ENCODE peak calls at places on chromosomes 5 and 9, in five cellular contexts. One of them, this sample, is unnamed.
A peak's percentile ranks its signal among the peaks of the same experiment; 100 is the strongest.

GRCh38 chr5:126003309-126003708 is 419.9 kb upstream of the GRAMD2B start:
- DNase-seq in left ventricle myocardium inferior: peak; percentile 50
- DNase-seq in stomach: peak; percentile 64
- DNase-seq in adrenal gland: peak; percentile 12
- DNase-seq in cardiac muscle cell: no peak
- DNase-seq in this sample: no peak

GRCh38 chr9:36847781-36848673 is 186.0 kb downstream of the PAX5 start:
- DNase-seq in left ventricle myocardium inferior: no peak
- DNase-seq in stomach: no peak
- DNase-seq in adrenal gland: no peak
- DNase-seq in cardiac muscle cell: no peak
- DNase-seq in this sample: no peak

GRCh38 chr9:108001219-108001618 is 511.6 kb upstream of the KLF4 start:
- DNase-seq in left ventricle myocardium inferior: no peak
- DNase-seq in stomach: no peak
- DNase-seq in adrenal gland: no peak
- DNase-seq in cardiac muscle cell: no peak
- DNase-seq in this sample: no peak

GRCh38 chr9:25562101-25562500 is 116.1 kb downstream of the TUSC1 start:
- DNase-seq in left ventricle myocardium inferior: no peak
- DNase-seq in stomach: no peak
- DNase-seq in adrenal gland: no peak
- DNase-seq in cardiac muscle cell: no peak
- DNase-seq in this sample: no peak

GRCh38 chr9:123085916-123086315 is 52.4 kb downstream of the GPR21 start:
- DNase-seq in left ventricle myocardium inferior: no peak
- DNase-seq in stomach: no peak
- DNase-seq in adrenal gland: no peak
- DNase-seq in cardiac muscle cell: no peak
- DNase-seq in this sample: no peak

GRCh38 chr5:82354543-82354942 is 76.4 kb upstream of the RPS23 start:
- DNase-seq in left ventricle myocardium inferior: no peak
- DNase-seq in stomach: no peak
- DNase-seq in adrenal gland: no peak
- DNase-seq in cardiac muscle cell: no peak
- DNase-seq in this sample: no peak

GRCh38 chr5:133990396-133990795 is 14.4 kb downstream of the VDAC1 start:
- DNase-seq in left ventricle myocardium inferior: no peak
- DNase-seq in stomach: peak; percentile 65
- DNase-seq in adrenal gland: no peak
- DNase-seq in cardiac muscle cell: no peak
- DNase-seq in this sample: no peak

GRCh38 chr9:97895695-97896332 is 26.5 kb downstream of the TRMO start:
- DNase-seq in left ventricle myocardium inferior: no peak
- DNase-seq in stomach: no peak
- DNase-seq in adrenal gland: no peak
- DNase-seq in cardiac muscle cell: no peak
- DNase-seq in this sample: no peak

GRCh38 chr5:149174847-149175234 is 33.5 kb downstream of the ABLIM3 start:
- DNase-seq in left ventricle myocardium inferior: no peak
- DNase-seq in stomach: no peak
- DNase-seq in adrenal gland: no peak
- DNase-seq in cardiac muscle cell: no peak
- DNase-seq in this sample: no peak

GRCh38 chr5:32098291-32098690 is 75.8 kb downstream of the GOLPH3 start:
- DNase-seq in left ventricle myocardium inferior: no peak
- DNase-seq in stomach: peak; percentile 20
- DNase-seq in adrenal gland: peak; percentile 33
- DNase-seq in cardiac muscle cell: peak; percentile 33
- DNase-seq in this sample: no peak

GRCh38 chr5:57687641-57688040 is 205.0 kb upstream of the ACTBL2 start:
- DNase-seq in left ventricle myocardium inferior: no peak
- DNase-seq in stomach: no peak
- DNase-seq in adrenal gland: no peak
- DNase-seq in cardiac muscle cell: no peak
- DNase-seq in this sample: no peak

GRCh38 chr9:131475111-131475955 is 27.4 kb upstream of the POMT1 start:
- DNase-seq in left ventricle myocardium inferior: no peak
- DNase-seq in stomach: no peak
- DNase-seq in adrenal gland: no peak
- DNase-seq in cardiac muscle cell: no peak
- DNase-seq in this sample: no peak

GRCh38 chr5:68114641-68115040 is 100.9 kb upstream of the PIK3R1 start:
- DNase-seq in left ventricle myocardium inferior: no peak
- DNase-seq in stomach: no peak
- DNase-seq in adrenal gland: no peak
- DNase-seq in cardiac muscle cell: no peak
- DNase-seq in this sample: no peak

GRCh38 chr5:36870399-36871040 is 6.0 kb upstream of the NIPBL start:
- DNase-seq in left ventricle myocardium inferior: no peak
- DNase-seq in stomach: no peak
- DNase-seq in adrenal gland: no peak
- DNase-seq in cardiac muscle cell: peak; percentile 78
- DNase-seq in this sample: peak; percentile 69

GRCh38 chr5:50751064-50751657 is 84.7 kb downstream of the PARP8 start:
- DNase-seq in left ventricle myocardium inferior: no peak
- DNase-seq in stomach: no peak
- DNase-seq in adrenal gland: no peak
- DNase-seq in cardiac muscle cell: peak; percentile 72
- DNase-seq in this sample: peak; percentile 69

GRCh38 chr9:98010450-98010849 is 27.3 kb downstream of the ANP32B start:
- DNase-seq in left ventricle myocardium inferior: no peak
- DNase-seq in stomach: no peak
- DNase-seq in adrenal gland: no peak
- DNase-seq in cardiac muscle cell: no peak
- DNase-seq in this sample: no peak

GRCh38 chr5:179836225-179837019 is 15.7 kb downstream of the SQSTM1 start:
- DNase-seq in left ventricle myocardium inferior: no peak
- DNase-seq in stomach: no peak
- DNase-seq in adrenal gland: peak; percentile 75
- DNase-seq in cardiac muscle cell: no peak
- DNase-seq in this sample: peak; percentile 64

GRCh38 chr5:87411586-87412416 is 929 bp downstream of the CCNH start:
- DNase-seq in left ventricle myocardium inferior: no peak
- DNase-seq in stomach: peak; percentile 26
- DNase-seq in adrenal gland: peak; percentile 43
- DNase-seq in cardiac muscle cell: no peak
- DNase-seq in this sample: peak; percentile 53

GRCh38 chr9:16828335-16829281 is 41.9 kb downstream of the BNC2 start:
- DNase-seq in left ventricle myocardium inferior: peak; percentile 49
- DNase-seq in stomach: no peak
- DNase-seq in adrenal gland: peak; percentile 7
- DNase-seq in cardiac muscle cell: peak; percentile 59
- DNase-seq in this sample: no peak

GRCh38 chr9:85909390-85909789 is 31.6 kb upstream of the NAA35 start:
- DNase-seq in left ventricle myocardium inferior: no peak
- DNase-seq in stomach: no peak
- DNase-seq in adrenal gland: no peak
- DNase-seq in cardiac muscle cell: no peak
- DNase-seq in this sample: no peak

GRCh38 chr5:57066921-57067914 is 106.6 kb upstream of the GPBP1 start:
- DNase-seq in left ventricle myocardium inferior: no peak
- DNase-seq in stomach: no peak
- DNase-seq in adrenal gland: no peak
- DNase-seq in cardiac muscle cell: no peak
- DNase-seq in this sample: no peak

GRCh38 chr5:157748740-157749461 is 5.4 kb downstream of the LSM11 start:
- DNase-seq in left ventricle myocardium inferior: no peak
- DNase-seq in stomach: no peak
- DNase-seq in adrenal gland: peak; percentile 74
- DNase-seq in cardiac muscle cell: no peak
- DNase-seq in this sample: no peak

GRCh38 chr5:152501294-152501693 is 96.2 kb upstream of the NMUR2 start:
- DNase-seq in left ventricle myocardium inferior: no peak
- DNase-seq in stomach: no peak
- DNase-seq in adrenal gland: no peak
- DNase-seq in cardiac muscle cell: no peak
- DNase-seq in this sample: no peak

DNA sequence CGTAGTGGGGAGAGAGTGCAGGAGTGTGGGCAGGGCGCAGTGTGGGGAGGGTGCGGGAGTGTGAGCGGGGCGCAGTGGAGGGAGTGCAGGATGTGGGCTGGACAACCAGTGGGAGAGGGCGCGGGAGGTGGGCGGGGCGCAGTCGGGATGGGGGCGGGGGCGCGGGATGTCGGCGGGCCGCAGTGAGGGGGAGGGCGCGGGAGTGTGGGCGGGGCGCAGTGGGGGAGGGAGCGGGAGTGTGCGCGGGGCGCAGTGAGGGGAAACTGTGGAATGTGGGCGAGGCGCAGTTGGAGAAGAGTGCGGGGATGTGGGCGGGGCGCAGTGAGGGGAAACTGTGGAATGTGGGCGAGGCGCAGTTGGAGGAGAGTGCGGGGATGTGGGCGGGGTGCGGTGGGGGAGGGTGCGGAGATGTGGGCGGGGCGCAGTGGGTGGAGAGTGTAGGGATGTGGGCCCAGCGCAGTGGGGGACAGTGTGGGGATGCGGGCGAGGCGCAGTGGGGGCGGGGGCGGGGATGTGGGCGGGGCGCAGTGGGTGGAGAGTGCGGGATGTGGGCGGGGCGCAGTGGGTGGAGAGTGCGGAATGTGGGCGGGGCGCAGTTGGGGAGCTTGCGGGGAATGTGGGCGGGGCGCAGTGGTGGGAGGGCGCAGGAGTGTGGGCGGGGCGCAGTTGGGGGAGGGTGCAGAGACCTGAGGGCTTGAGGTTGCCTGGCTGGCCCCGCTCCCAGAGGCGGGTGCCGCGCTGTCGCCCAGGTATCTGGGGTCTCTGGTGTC is at the start of gene NXNL2:
- DNase-seq in left ventricle myocardium inferior: peak; percentile 69
- DNase-seq in stomach: peak; percentile 77
- DNase-seq in adrenal gland: peak; percentile 74
- DNase-seq in cardiac muscle cell: peak; percentile 60
- DNase-seq in this sample: peak; percentile 48
- H3K4me3 ChIP-seq in left ventricle myocardium inferior: peak within 1 kb of the TSS; percentile 60
- H3K4me3 ChIP-seq in stomach: peak within 1 kb of the TSS; percentile 47
- H3K4me3 ChIP-seq in adrenal gland: no peak within 1 kb of the TSS
- H3K4me3 ChIP-seq in cardiac muscle cell: peak within 1 kb of the TSS; percentile 39
- H3K4me3 ChIP-seq in this sample: peak within 1 kb of the TSS; percentile 24

GRCh38 chr9:95021166-95021886 is 294.8 kb downstream of the AOPEP start:
- DNase-seq in left ventricle myocardium inferior: no peak
- DNase-seq in stomach: no peak
- DNase-seq in adrenal gland: no peak
- DNase-seq in cardiac muscle cell: no peak
- DNase-seq in this sample: no peak
- H3K27ac ChIP-seq in left ventricle myocardium inferior: peak overlapping the region; percentile 84
- H3K27ac ChIP-seq in stomach: peak overlapping the region; percentile 1
- H3K27ac ChIP-seq in adrenal gland: peak overlapping the region; percentile 87
- H3K27ac ChIP-seq in cardiac muscle cell: no peak overlapping the region
- H3K27ac ChIP-seq in this sample: no peak overlapping the region

GRCh38 chr9:128251701-128252100 is 24.1 kb downstream of the GOLGA2 start:
- DNase-seq in left ventricle myocardium inferior: no peak
- DNase-seq in stomach: no peak
- DNase-seq in adrenal gland: no peak
- DNase-seq in cardiac muscle cell: no peak
- DNase-seq in this sample: no peak

GRCh38 chr9:128250839-128251558 is 24.8 kb downstream of the GOLGA2 start:
- DNase-seq in left ventricle myocardium inferior: no peak
- DNase-seq in stomach: no peak
- DNase-seq in adrenal gland: no peak
- DNase-seq in cardiac muscle cell: no peak
- DNase-seq in this sample: no peak

GRCh38 chr9:128252317-128253139 is 23.3 kb downstream of the GOLGA2 start:
- DNase-seq in left ventricle myocardium inferior: no peak
- DNase-seq in stomach: no peak
- DNase-seq in adrenal gland: no peak
- DNase-seq in cardiac muscle cell: no peak
- DNase-seq in this sample: no peak

GRCh38 chr9:128249558-128249913 is 26.3 kb downstream of the GOLGA2 start:
- DNase-seq in left ventricle myocardium inferior: no peak
- DNase-seq in stomach: no peak
- DNase-seq in adrenal gland: no peak
- DNase-seq in cardiac muscle cell: no peak
- DNase-seq in this sample: no peak

DNA sequence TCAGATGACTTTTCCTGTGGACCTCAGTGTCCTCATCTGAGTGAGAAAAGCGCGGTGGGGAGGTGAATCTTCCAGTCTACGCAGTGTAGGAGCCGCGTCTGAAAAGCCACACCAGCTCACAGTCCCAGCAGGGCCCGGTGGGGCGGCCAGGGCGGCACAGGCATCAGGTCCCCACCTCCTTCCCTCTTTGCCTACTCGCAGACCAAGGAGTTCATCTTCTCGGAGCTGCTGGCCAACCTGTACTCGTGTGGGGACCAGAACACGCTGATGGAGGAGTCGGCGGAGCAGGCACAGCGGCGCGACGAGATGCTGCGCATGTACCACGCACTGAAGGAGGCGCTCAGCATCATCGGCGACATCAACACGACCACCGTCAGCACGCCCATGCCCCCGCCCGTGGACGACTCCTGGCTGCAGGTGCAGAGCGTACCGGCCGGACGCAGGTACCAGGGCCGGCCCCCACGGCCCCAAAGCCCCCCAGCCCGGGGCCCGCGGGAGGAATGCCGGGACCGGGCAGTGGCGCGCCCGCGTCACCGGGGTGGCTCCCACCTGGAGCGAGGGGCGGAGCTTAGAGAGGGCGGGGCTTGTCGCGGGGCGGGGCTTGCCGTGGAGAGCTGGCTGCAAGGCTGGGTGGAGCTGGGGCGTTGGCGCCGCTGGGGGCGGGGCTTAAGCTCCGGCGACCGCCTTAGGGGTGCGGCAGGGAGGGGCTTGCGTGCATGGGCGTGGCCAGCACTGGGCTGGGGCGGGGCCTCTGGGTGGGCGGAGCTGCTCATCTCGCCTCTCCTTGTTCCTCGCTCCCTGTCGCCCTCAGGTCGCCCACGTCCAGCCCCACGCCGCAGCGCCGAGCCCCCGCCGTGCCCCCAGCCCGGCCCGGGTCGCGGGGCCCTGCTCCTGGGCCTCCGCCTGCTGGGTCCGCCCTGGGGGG is 25.6 kb downstream of the GOLGA2 start:
- DNase-seq in left ventricle myocardium inferior: peak; percentile 75
- DNase-seq in stomach: peak; percentile 99
- DNase-seq in adrenal gland: peak; percentile 90
- DNase-seq in cardiac muscle cell: peak; percentile 89
- DNase-seq in this sample: peak; percentile 97
- H3K4me3 ChIP-seq in left ventricle myocardium inferior: peak overlapping the region; percentile 56
- H3K4me3 ChIP-seq in stomach: peak overlapping the region; percentile 40
- H3K4me3 ChIP-seq in adrenal gland: no peak overlapping the region
- H3K4me3 ChIP-seq in cardiac muscle cell: peak overlapping the region; percentile 34
- H3K4me3 ChIP-seq in this sample: peak overlapping the region; percentile 75

GRCh38 chr5:83563631-83564030 is 92.1 kb downstream of the VCAN start:
- DNase-seq in left ventricle myocardium inferior: no peak
- DNase-seq in stomach: no peak
- DNase-seq in adrenal gland: no peak
- DNase-seq in cardiac muscle cell: no peak
- DNase-seq in this sample: no peak

GRCh38 chr5:83567741-83568530 is 96.4 kb downstream of the VCAN start:
- DNase-seq in left ventricle myocardium inferior: no peak
- DNase-seq in stomach: no peak
- DNase-seq in adrenal gland: no peak
- DNase-seq in cardiac muscle cell: no peak
- DNase-seq in this sample: no peak

GRCh38 chr5:83562207-83562606 is 90.7 kb downstream of the VCAN start:
- DNase-seq in left ventricle myocardium inferior: no peak
- DNase-seq in stomach: no peak
- DNase-seq in adrenal gland: no peak
- DNase-seq in cardiac muscle cell: no peak
- DNase-seq in this sample: no peak

GRCh38 chr5:83562817-83563557 is 91.4 kb downstream of the VCAN start:
- DNase-seq in left ventricle myocardium inferior: no peak
- DNase-seq in stomach: no peak
- DNase-seq in adrenal gland: no peak
- DNase-seq in cardiac muscle cell: no peak
- DNase-seq in this sample: no peak

GRCh38 chr5:83564069-83564749 is 92.7 kb downstream of the VCAN start:
- DNase-seq in left ventricle myocardium inferior: no peak
- DNase-seq in stomach: no peak
- DNase-seq in adrenal gland: no peak
- DNase-seq in cardiac muscle cell: peak; percentile 38
- DNase-seq in this sample: peak; percentile 27
- H3K27ac ChIP-seq in left ventricle myocardium inferior: peak overlapping the region; percentile 71
- H3K27ac ChIP-seq in stomach: no peak overlapping the region
- H3K27ac ChIP-seq in adrenal gland: no peak overlapping the region
- H3K27ac ChIP-seq in cardiac muscle cell: peak overlapping the region; percentile 77
- H3K27ac ChIP-seq in this sample: no peak overlapping the region

This sample was measured in CD4-positive, alpha-beta memory T cell.